ENCODE peak calls at places on chromosomes 3 and 15, in eight cellular contexts. J, Y, O, K, H, E, B and X are unnamed samples.

GRCh38 chr15:60975951-60976350 is 253.2 kb downstream of the RORA start:
- DNase-seq in J (no peak), Y (no peak), O (no peak), K (peak), H (no peak), E (no peak), B (no peak), X (no peak)

GRCh38 chr3:125556314-125556713 is 36.3 kb upstream of the SNX4 start:
- DNase-seq in J (no peak), Y (no peak), O (no peak), K (no peak), H (no peak), E (no peak), B (no peak), X (no peak)

GRCh38 chr3:55282994-55283393 is 204.1 kb downstream of the WNT5A start:
- DNase-seq in J (no peak), Y (no peak), O (peak), K (peak), H (no peak), E (peak), B (no peak), X (no peak)

GRCh38 chr3:132615911-132616310 is 18.8 kb downstream of the ACKR4 start:
- DNase-seq in J (no peak), Y (no peak), O (no peak), K (no peak), H (no peak), E (no peak), B (no peak), X (no peak)

GRCh38 chr3:81302045-81302444 is 459.4 kb downstream of the GBE1 start:
- DNase-seq in J (peak), Y (no peak), O (peak), K (peak), H (no peak), E (peak), B (peak), X (no peak)

GRCh38 chr3:144859057-144859626 is 887.5 kb downstream of the DIPK2A start:
- DNase-seq in J (no peak), Y (no peak), O (peak), K (no peak), H (no peak), E (no peak), B (no peak), X (no peak)

GRCh38 chr3:81173514-81173913 is 587.9 kb downstream of the GBE1 start:
- DNase-seq in J (no peak), Y (no peak), O (peak), K (no peak), H (no peak), E (peak), B (no peak), X (no peak)

GRCh38 chr3:68173230-68173629 is 518.8 kb upstream of the SUCLG2 start:
- DNase-seq in J (no peak), Y (no peak), O (no peak), K (no peak), H (no peak), E (no peak), B (no peak), X (no peak)

GRCh38 chr15:67089218-67090193 is 24.1 kb downstream of the SMAD3 start:
- DNase-seq in J (peak), Y (no peak), O (no peak), K (peak), H (no peak), E (no peak), B (no peak), X (no peak)

GRCh38 chr3:4819294-4819693 is 159.9 kb upstream of the BHLHE40 start:
- DNase-seq in J (no peak), Y (no peak), O (no peak), K (no peak), H (no peak), E (no peak), B (no peak), X (no peak)

GRCh38 chr15:45714501-45715488 is 80.0 kb downstream of the SQOR start:
- DNase-seq in J (no peak), Y (no peak), O (peak), K (peak), H (peak), E (peak), B (peak), X (peak)

GRCh38 chr3:66407281-66408218 is 93.3 kb downstream of the LRIG1 start:
- DNase-seq in J (peak), Y (peak), O (peak), K (peak), H (peak), E (peak), B (peak), X (peak)

GRCh38 chr3:81955908-81956307 is 194.5 kb upstream of the GBE1 start:
- DNase-seq in J (no peak), Y (no peak), O (no peak), K (no peak), H (no peak), E (no peak), B (no peak), X (no peak)

GRCh38 chr3:127844326-127844942 is 22.1 kb upstream of the MGLL start:
- DNase-seq in J (no peak), Y (no peak), O (no peak), K (no peak), H (no peak), E (no peak), B (no peak), X (no peak)

GRCh38 chr15:84824260-84824690 is 7.1 kb downstream of the ALPK3 start:
- DNase-seq in J (no peak), Y (no peak), O (no peak), K (no peak), H (peak), E (no peak), B (no peak), X (no peak)

GRCh38 chr15:23567921-23568320 is 2.4 kb downstream of the MKRN3 start:
- DNase-seq in J (no peak), Y (no peak), O (no peak), K (no peak), H (no peak), E (no peak), B (no peak), X (peak)

GRCh38 chr15:92528736-92529135 is 126.8 kb downstream of the FAM174B start:
- DNase-seq in J (no peak), Y (no peak), O (no peak), K (no peak), H (no peak), E (no peak), B (no peak), X (no peak)

GRCh38 chr3:159832024-159832423 is 156.6 kb upstream of the IL12A start:
- DNase-seq in J (no peak), Y (no peak), O (no peak), K (no peak), H (no peak), E (no peak), B (no peak), X (no peak)

GRCh38 chr3:194130211-194130610 is 5.7 kb upstream of the HES1 start:
- DNase-seq in J (no peak), Y (no peak), O (no peak), K (no peak), H (no peak), E (no peak), B (no peak), X (no peak)

GRCh38 chr3:194130807-194131589 is 5.0 kb upstream of the HES1 start:
- DNase-seq in J (no peak), Y (no peak), O (no peak), K (peak), H (no peak), E (no peak), B (peak), X (no peak)

GRCh38 chr3:194126790-194127189 is 9.2 kb upstream of the HES1 start:
- DNase-seq in J (no peak), Y (no peak), O (no peak), K (no peak), H (no peak), E (no peak), B (no peak), X (no peak)

GRCh38 chr3:194128202-194128907 is 7.6 kb upstream of the HES1 start:
- DNase-seq in J (no peak), Y (no peak), O (no peak), K (no peak), H (no peak), E (no peak), B (no peak), X (no peak)

GRCh38 chr3:194129581-194130133 is 6.3 kb upstream of the HES1 start:
- DNase-seq in J (no peak), Y (no peak), O (peak), K (peak), H (peak), E (no peak), B (no peak), X (no peak)
- H3K27ac ChIP-seq in J (peak), Y (no peak), O (no peak), K (no peak), H (no peak), E (no peak), B (no peak), X (no peak)

GRCh38 chr3:172449468-172450149 is 1.4 kb upstream of the GHSR start:
- DNase-seq in J (no peak), Y (no peak), O (peak), K (peak), H (no peak), E (peak), B (no peak), X (no peak)

GRCh38 chr3:172446198-172446597 is 2.1 kb downstream of the GHSR start:
- DNase-seq in J (no peak), Y (no peak), O (no peak), K (no peak), H (no peak), E (no peak), B (no peak), X (no peak)

GRCh38 chr3:172448661-172449467 is 608 bp upstream of the GHSR start:
- DNase-seq in J (no peak), Y (no peak), O (peak), K (peak), H (no peak), E (no peak), B (no peak), X (no peak)

DNA sequence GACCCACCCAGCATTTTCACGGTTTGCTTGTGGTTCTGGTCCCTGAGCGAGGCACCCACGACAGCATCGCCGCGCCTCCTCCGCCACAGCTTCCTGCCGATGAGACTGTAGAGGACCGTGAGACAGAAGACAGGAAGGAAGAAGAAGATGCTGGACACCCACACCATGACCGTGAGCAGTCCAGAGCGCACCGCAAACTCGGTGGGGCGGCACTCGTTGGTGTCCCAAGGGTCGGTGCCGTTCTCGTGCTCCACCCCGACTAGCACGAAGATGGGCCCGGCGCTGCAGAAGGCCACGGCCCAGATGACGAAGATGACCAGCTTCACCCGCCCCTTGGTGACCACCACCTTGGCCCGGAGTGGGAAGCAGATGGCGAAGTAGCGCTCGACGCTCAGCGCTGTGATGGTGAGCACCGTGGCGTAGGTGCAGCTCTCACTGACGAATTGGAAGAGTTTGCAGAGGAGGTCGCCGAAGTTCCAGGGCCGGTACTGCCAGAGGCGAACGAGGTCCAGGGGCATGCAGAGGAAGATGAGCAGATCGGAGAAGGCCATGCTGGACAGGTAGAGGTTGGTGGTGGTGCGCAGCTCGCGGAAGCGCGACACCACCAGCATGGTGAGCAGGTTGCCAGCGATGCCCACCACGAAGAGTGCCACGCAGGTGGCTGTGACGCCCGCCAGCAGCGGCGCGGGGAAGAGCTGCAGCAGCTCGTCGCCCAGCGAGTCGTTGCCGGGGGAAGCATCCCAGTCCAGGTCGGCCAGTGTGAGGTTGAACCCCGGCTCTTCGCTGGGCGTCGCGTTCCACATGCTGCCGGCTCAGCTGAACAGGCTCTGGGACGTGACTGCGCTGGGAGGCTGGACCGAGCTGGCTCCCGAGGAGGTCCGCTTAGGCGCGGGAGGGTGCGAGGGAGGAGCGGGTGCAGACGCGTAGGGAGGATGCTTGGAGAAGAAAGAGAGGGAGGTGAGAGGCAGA is at the start of gene GHSR:
- DNase-seq in J (no peak), Y (no peak), O (peak), K (peak), H (no peak), E (no peak), B (no peak), X (no peak)
- H3K27ac ChIP-seq in J (no peak), Y (no peak), O (no peak), K (no peak), H (no peak), E (no peak), B (no peak), X (no peak)

GRCh38 chr3:45545476-45545875 is 49.1 kb upstream of the LIMD1 start:
- DNase-seq in J (no peak), Y (no peak), O (no peak), K (peak), H (peak), E (no peak), B (no peak), X (peak)
- H3K27ac ChIP-seq in J (peak), Y (no peak), O (no peak), K (no peak), H (no peak), E (no peak), B (no peak), X (peak)

DNA sequence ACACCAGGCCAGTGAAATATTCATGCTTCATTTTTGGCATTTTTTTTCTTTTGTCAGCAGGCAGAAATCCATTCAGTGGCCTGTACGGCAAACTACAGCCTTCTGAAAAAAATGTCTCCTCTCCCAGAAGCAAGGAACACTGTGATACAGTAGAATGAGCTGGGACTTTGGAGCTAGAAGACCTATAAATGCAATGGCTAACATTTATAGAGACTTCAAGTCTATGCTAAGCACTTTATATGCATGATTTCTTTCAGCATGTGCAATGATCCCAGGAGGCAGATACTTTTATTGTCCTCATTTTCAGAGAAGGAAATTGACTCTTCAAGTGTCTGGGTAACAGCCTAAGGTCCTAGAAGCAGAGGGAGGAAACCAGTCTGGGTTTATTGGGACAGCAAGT is 141.0 kb downstream of the ALDH1A2 start:
- DNase-seq in J (no peak), Y (no peak), O (no peak), K (no peak), H (no peak), E (no peak), B (no peak), X (no peak)
- H3K27ac ChIP-seq in J (no peak), Y (no peak), O (no peak), K (no peak), H (no peak), E (no peak), B (no peak), X (no peak)

GRCh38 chr3:150419076-150419868 is 11.2 kb downstream of the TSC22D2 start:
- DNase-seq in J (no peak), Y (no peak), O (no peak), K (no peak), H (no peak), E (no peak), B (no peak), X (no peak)
- H3K27ac ChIP-seq in J (no peak), Y (no peak), O (no peak), K (no peak), H (no peak), E (no peak), B (no peak), X (no peak)